ENCODE peak calls at places on chromosomes 7 and 10, in eight cellular contexts. T, N, O, W, J, X, D and I are unnamed samples.

GRCh38 chr10:128995676-128996075 is 471.4 kb upstream of the MGMT start:
- DNase-seq in J (no peak), O (no peak), N (no peak), D (no peak), X (no peak), W (no peak), T (no peak), I (no peak)

GRCh38 chr10:92695679-92696605 is 6.2 kb downstream of the HHEX start:
- DNase-seq in D (no peak), W (peak; percentile 57), X (no peak), O (no peak), J (no peak), T (no peak), N (no peak), I (no peak)

GRCh38 chr7:49703876-49704275 is 69.6 kb upstream of the VWC2 start:
- DNase-seq in W (no peak), X (no peak), J (no peak), T (no peak), O (no peak), D (no peak), N (no peak), I (no peak)

GRCh38 chr7:113831509-113831908 is 87.3 kb downstream of the PPP1R3A start:
- DNase-seq in D (no peak), J (peak; percentile 33), T (no peak), O (no peak), W (no peak), N (no peak), X (no peak), I (no peak)

GRCh38 chr7:47634273-47634672 is 52.4 kb upstream of the TNS3 start:
- DNase-seq in T (no peak), D (no peak), O (no peak), X (no peak), N (no peak), W (no peak), J (no peak), I (no peak)

GRCh38 chr7:49245062-49245461 is 320.7 kb downstream of the CDC14C start:
- DNase-seq in O (no peak), W (peak; percentile 10), D (no peak), T (no peak), J (peak; percentile 45), X (no peak), N (no peak), I (no peak)

GRCh38 chr10:116271593-116272496 is 1.2 kb downstream of the GFRA1 start:
- DNase-seq in J (peak; percentile 26), X (no peak), D (no peak), N (no peak), T (peak; percentile 58), W (peak; percentile 39), O (no peak), I (no peak)

GRCh38 chr7:16753102-16753931 is at the start of gene TSPAN13:
- DNase-seq in N (peak; percentile 93), X (no peak), J (peak; percentile 98), T (peak; percentile 87), D (peak; percentile 95), O (no peak), W (peak; percentile 95), I (peak; percentile 46)

GRCh38 chr7:28114056-28114455 is 66.5 kb downstream of the JAZF1 start:
- DNase-seq in W (no peak), O (no peak), N (no peak), J (no peak), T (no peak), X (no peak), D (no peak), I (no peak)

GRCh38 chr7:158819571-158820203 is 9.6 kb downstream of the ESYT2 start:
- DNase-seq in W (no peak), T (no peak), X (no peak), N (peak; percentile 69), J (peak; percentile 20), O (no peak), D (no peak), I (no peak)

GRCh38 chr10:79904671-79905321 is 44.1 kb downstream of the SFTPD start:
- DNase-seq in D (peak; percentile 62), T (peak; percentile 87), O (peak; percentile 21), X (peak; percentile 8), N (peak; percentile 59), J (peak; percentile 87), W (peak; percentile 74), I (no peak)

GRCh38 chr10:60423920-60424319 is 34.2 kb upstream of the ANK3 start:
- DNase-seq in O (no peak), J (no peak), D (no peak), X (no peak), W (no peak), T (no peak), N (no peak), I (no peak)

GRCh38 chr10:21314906-21315305 is 210.6 kb downstream of the SKIDA1 start:
- DNase-seq in N (no peak), X (no peak), J (no peak), W (no peak), T (no peak), D (no peak), O (no peak), I (no peak)

GRCh38 chr7:41891967-41892755 is 189.3 kb upstream of the INHBA start:
- DNase-seq in J (peak; percentile 73), N (no peak), T (no peak), D (no peak), X (no peak), W (peak; percentile 56), O (no peak), I (no peak)

GRCh38 chr10:133353202-133353959 is 4.4 kb downstream of the FUOM start:
- DNase-seq in N (no peak), O (no peak), W (no peak), D (no peak), T (no peak), X (no peak), J (no peak), I (no peak)

GRCh38 chr7:156219307-156220077 is 407.2 kb upstream of the SHH start:
- DNase-seq in X (no peak), T (no peak), W (no peak), O (no peak), J (no peak), D (no peak), N (no peak), I (no peak)

GRCh38 chr7:105816270-105816843 is 60.0 kb downstream of the ATXN7L1 start:
- DNase-seq in D (no peak), W (no peak), J (peak; percentile 30), T (no peak), N (no peak), X (no peak), O (no peak), I (no peak)